ENCODE peak calls at places on chromosomes 13 and 19, in nine cellular contexts. V, T, R, B, Y, E, J, W and S are unnamed samples.

GRCh38 chr19:17450264-17451075 is 2.0 kb upstream of the TMEM221 start:
- DNase-seq in V (no peak), Y (no peak), E (no peak), B (peak), W (no peak), J (no peak), R (no peak), T (no peak), S (no peak)

GRCh38 chr19:36488816-36489138 is 584 bp downstream of the ZNF566 start:
- DNase-seq in E (no peak), R (no peak), V (peak), J (no peak), W (no peak), Y (no peak), T (peak), B (peak), S (no peak)

GRCh38 chr19:5356428-5356827 is 15.8 kb upstream of the PTPRS start:
- DNase-seq in B (no peak), J (no peak), R (no peak), V (no peak), Y (no peak), T (no peak), E (no peak), W (no peak), S (no peak)

GRCh38 chr13:30179547-30180256 is 127.6 kb downstream of the KATNAL1 start:
- DNase-seq in Y (no peak), E (no peak), W (no peak), B (peak), V (no peak), T (peak), R (no peak), J (no peak), S (no peak)

GRCh38 chr13:46097015-46097414 is 7.8 kb downstream of the CPB2 start:
- DNase-seq in J (no peak), B (no peak), T (peak), E (peak), R (no peak), Y (no peak), W (no peak), V (no peak), S (no peak)

GRCh38 chr13:59061621-59062020 is 1102.1 kb downstream of the DIAPH3 start:
- DNase-seq in B (no peak), E (no peak), W (no peak), T (no peak), J (no peak), Y (no peak), R (no peak), V (no peak), S (no peak)

GRCh38 chr19:3942790-3943409 is 10.0 kb downstream of the NMRK2 start:
- DNase-seq in J (peak), T (no peak), Y (no peak), B (no peak), W (no peak), R (no peak), V (no peak), E (no peak), S (no peak)

GRCh38 chr19:27975419-27976005 is 1237.4 kb downstream of the UQCRFS1 start:
- DNase-seq in Y (no peak), R (no peak), J (no peak), W (no peak), B (no peak), E (no peak), T (no peak), V (no peak), S (no peak)

GRCh38 chr19:55581145-55581827 is 638 bp upstream of the ZNF579 start:
- DNase-seq in B (no peak), V (no peak), T (no peak), R (no peak), Y (no peak), E (no peak), W (no peak), J (no peak), S (no peak)

GRCh38 chr13:102907016-102907756 is 61.4 kb downstream of the ERCC5 start:
- DNase-seq in J (no peak), B (no peak), W (no peak), E (no peak), V (no peak), T (no peak), Y (no peak), R (no peak), S (no peak)

GRCh38 chr19:38654478-38655079 is 7.1 kb downstream of the ACTN4 start:
- DNase-seq in V (no peak), W (no peak), J (no peak), Y (no peak), R (no peak), T (no peak), B (no peak), E (no peak), S (no peak)

GRCh38 chr19:38759590-38760003 is 13.7 kb downstream of the LGALS7 start:
- DNase-seq in B (peak), V (no peak), R (no peak), J (no peak), Y (no peak), W (no peak), T (no peak), E (no peak), S (no peak)

GRCh38 chr19:36436531-36436930 is 18.1 kb upstream of the ZFP82 start:
- DNase-seq in W (no peak), E (no peak), B (no peak), R (no peak), J (no peak), T (no peak), V (no peak), Y (no peak), S (no peak)

GRCh38 chr19:8001995-8002849 is 3.2 kb downstream of the ELAVL1 start:
- DNase-seq in V (peak), E (peak), B (peak), Y (no peak), T (peak), R (peak), W (peak), J (peak), S (peak)

GRCh38 chr13:46855664-46856063 is 41.2 kb downstream of the HTR2A start:
- DNase-seq in T (no peak), B (no peak), V (no peak), Y (no peak), W (no peak), E (no peak), J (no peak), R (no peak), S (no peak)

GRCh38 chr13:99339736-99340392 is 32.7 kb upstream of the GPR183 start:
- DNase-seq in J (no peak), E (no peak), B (no peak), Y (no peak), T (no peak), V (peak), R (no peak), W (no peak), S (no peak)

GRCh38 chr19:49491804-49492572 is 4.2 kb upstream of the RPS11 start:
- DNase-seq in Y (no peak), B (no peak), R (no peak), T (no peak), V (no peak), W (no peak), J (no peak), E (no peak), S (no peak)

GRCh38 chr13:99894835-99895427 is 76.6 kb downstream of the ZIC5 start:
- DNase-seq in Y (no peak), B (no peak), W (no peak), V (no peak), E (no peak), J (no peak), T (no peak), R (no peak), S (no peak)

GRCh38 chr13:101003566-101003965 is 329.0 kb upstream of the TMTC4 start:
- DNase-seq in V (no peak), T (no peak), R (no peak), W (no peak), E (no peak), Y (no peak), J (no peak), B (no peak), S (no peak)

GRCh38 chr19:45767410-45767880 is 1.6 kb downstream of the SIX5 start:
- DNase-seq in R (peak), W (peak), B (peak), J (peak), Y (peak), E (no peak), T (no peak), V (no peak), S (no peak)

GRCh38 chr19:54063350-54064078 is at the start of gene VSTM1:
- DNase-seq in R (no peak), T (no peak), B (no peak), J (no peak), V (no peak), W (no peak), E (no peak), Y (no peak), S (no peak)

GRCh38 chr19:49157445-49158224 is at the start of gene TRPM4:
- DNase-seq in E (peak), V (no peak), J (peak), Y (no peak), T (peak), B (peak), R (peak), W (no peak), S (peak)

GRCh38 chr19:16190736-16191135 is 5.5 kb downstream of the FAM32A start:
- DNase-seq in R (no peak), V (no peak), B (no peak), Y (no peak), T (no peak), J (no peak), W (no peak), E (no peak), S (no peak)

GRCh38 chr19:23991170-23991569 is 76.5 kb downstream of the ZNF726 start:
- DNase-seq in R (no peak), Y (no peak), J (no peak), V (no peak), B (peak), T (peak), E (no peak), W (no peak), S (no peak)

GRCh38 chr19:49210108-49210900 is 52.7 kb downstream of the TRPM4 start:
- DNase-seq in E (no peak), B (no peak), R (no peak), J (no peak), V (no peak), Y (no peak), T (no peak), W (no peak), S (no peak)

GRCh38 chr13:43085545-43085944 is 62.2 kb downstream of the DNAJC15 start:
- DNase-seq in W (no peak), B (peak), E (no peak), R (no peak), J (no peak), Y (no peak), V (no peak), T (peak), S (no peak)

GRCh38 chr13:109402976-109403375 is 383.4 kb downstream of the IRS2 start:
- DNase-seq in Y (no peak), V (no peak), W (no peak), T (no peak), R (no peak), E (no peak), J (no peak), B (no peak), S (no peak)

GRCh38 chr13:60111726-60112125 is 52.0 kb downstream of the DIAPH3 start:
- DNase-seq in B (no peak), Y (no peak), V (no peak), R (no peak), J (no peak), W (no peak), T (no peak), E (no peak), S (no peak)